ENCODE peak calls at places on chromosomes 1 and 21, in six cellular contexts. B, U, D, L, A and K are unnamed samples.

GRCh38 chr1:170823120-170823519 is 112.2 kb upstream of the MROH9 start:
- DNase-seq in D (no peak), A (no peak), U (no peak), B (no peak), L (no peak), K (no peak)

GRCh38 chr1:152873495-152873894 is 4.6 kb upstream of the SMCP start:
- DNase-seq in U (no peak), L (no peak), A (no peak), B (no peak), D (no peak), K (no peak)

GRCh38 chr1:71047635-71048607 is at the start of gene PTGER3:
- DNase-seq in B (peak; percentile 11), D (peak; percentile 57), A (peak; percentile 83), L (peak; percentile 34), U (no peak), K (peak; percentile 9)

GRCh38 chr1:234782821-234783220 is 172.8 kb upstream of the IRF2BP2 start:
- DNase-seq in A (no peak), B (no peak), L (no peak), D (no peak), U (no peak), K (no peak)

GRCh38 chr1:229434005-229434640 is at the start of gene ACTA1:
- DNase-seq in B (no peak), D (no peak), L (no peak), U (no peak), A (no peak), K (no peak)

GRCh38 chr21:45309069-45309521 is 21.4 kb upstream of the POFUT2 start:
- DNase-seq in A (peak; percentile 65), B (peak; percentile 82), L (peak; percentile 48), D (no peak), U (no peak), K (peak; percentile 91)

GRCh38 chr1:2198571-2198970 is 4.0 kb upstream of the FAAP20 start:
- DNase-seq in B (no peak), D (no peak), U (no peak), L (no peak), A (no peak), K (no peak)

GRCh38 chr1:94270801-94271203 is 33.4 kb upstream of the ARHGAP29 start:
- DNase-seq in D (no peak), L (no peak), U (no peak), A (peak; percentile 20), B (no peak), K (peak; percentile 52)

GRCh38 chr1:178684542-178685000 is 40.5 kb upstream of the RALGPS2 start:
- DNase-seq in D (no peak), U (peak; percentile 88), A (peak; percentile 80), L (no peak), B (peak; percentile 90), K (peak; percentile 93)

GRCh38 chr1:234776875-234777849 is 167.2 kb upstream of the IRF2BP2 start:
- DNase-seq in U (no peak), L (no peak), A (no peak), D (no peak), B (no peak), K (no peak)

GRCh38 chr21:41712730-41713129 is 54.1 kb downstream of the RIPK4 start:
- DNase-seq in L (no peak), D (no peak), B (no peak), U (no peak), A (no peak), K (no peak)

GRCh38 chr1:152220166-152221163 is 3.5 kb downstream of the HRNR start:
- DNase-seq in B (no peak), L (no peak), D (no peak), U (no peak), A (no peak), K (no peak)

GRCh38 chr1:15106608-15107007 is 46.9 kb upstream of the TMEM51 start:
- DNase-seq in U (no peak), A (no peak), L (no peak), D (no peak), B (no peak), K (peak; percentile 47)

GRCh38 chr1:205449750-205450443 is 5.9 kb downstream of the BLACAT1 start:
- DNase-seq in U (no peak), D (no peak), A (peak; percentile 66), L (peak; percentile 33), B (no peak), K (no peak)

GRCh38 chr1:169387383-169387782 is 19.4 kb downstream of the BLZF1 start:
- DNase-seq in U (no peak), D (no peak), B (no peak), L (no peak), A (no peak), K (no peak)